ENCODE peak calls at places on chromosomes 5 and 9, in five cellular contexts. J is upper lobe of right lung, P is progenitor cell of endocrine pancreas, A is GM20000, X is pancreas. Z is an unnamed sample.

GRCh38 chr5:122040903-122041302 is 37.2 kb downstream of the LOX start:
- DNase-seq in P (no peak), J (no peak), A (no peak), X (no peak), Z (no peak)

GRCh38 chr5:53069626-53070025 is 39.9 kb downstream of the MOCS2 start:
- DNase-seq in A (no peak), X (no peak), J (no peak), P (no peak), Z (peak)

GRCh38 chr9:70367305-70367930 is 47.0 kb downstream of the KLF9 start:
- DNase-seq in J (no peak), P (no peak), A (no peak), X (no peak), Z (no peak)

GRCh38 chr9:120891255-120891954 is 14.4 kb upstream of the PHF19 start:
- DNase-seq in A (no peak), P (no peak), J (no peak), X (no peak), Z (no peak)

GRCh38 chr9:34633851-34634550 is 3.6 kb downstream of the SIGMAR1 start:
- DNase-seq in A (peak), P (peak), X (no peak), J (no peak), Z (no peak)

GRCh38 chr5:1772634-1773033 is 27.0 kb downstream of the MRPL36 start:
- DNase-seq in P (no peak), J (no peak), A (no peak), X (no peak), Z (no peak)

GRCh38 chr9:126723807-126724172 is 81.0 kb upstream of the ZBTB43 start:
- DNase-seq in X (no peak), A (no peak), J (no peak), P (no peak), Z (no peak)

GRCh38 chr9:82882133-82882532 is 180.8 kb downstream of the RASEF start:
- DNase-seq in P (no peak), A (no peak), J (no peak), X (no peak), Z (no peak)

GRCh38 chr9:136565722-136566552 is 20.1 kb upstream of the NOTCH1 start:
- DNase-seq in J (no peak), A (no peak), P (no peak), X (peak), Z (no peak)

GRCh38 chr9:113544001-113544340 is 80.4 kb downstream of the RGS3 start:
- DNase-seq in A (no peak), X (no peak), P (no peak), J (no peak), Z (no peak)

GRCh38 chr9:114216081-114216480 is 60.7 kb downstream of the COL27A1 start:
- DNase-seq in X (peak), A (no peak), J (no peak), P (no peak), Z (no peak)

GRCh38 chr9:132141948-132142594 is 19.8 kb upstream of the NTNG2 start:
- DNase-seq in A (no peak), J (no peak), P (no peak), X (no peak), Z (no peak)

GRCh38 chr9:129037767-129038098 is 1.3 kb downstream of the MIGA2 start:
- DNase-seq in X (no peak), J (no peak), P (no peak), A (no peak), Z (no peak)

GRCh38 chr5:53360811-53361210 is 119.6 kb upstream of the FST start:
- DNase-seq in P (no peak), J (no peak), A (no peak), X (no peak), Z (peak)

GRCh38 chr5:159616967-159617366 is 286.7 kb upstream of the IL12B start:
- DNase-seq in X (no peak), J (no peak), A (no peak), P (no peak), Z (peak)

GRCh38 chr5:55511010-55511409 is 23.8 kb downstream of the PLPP1 start:
- DNase-seq in J (no peak), P (no peak), A (no peak), X (no peak), Z (no peak)

GRCh38 chr5:150763023-150763793 is 4.4 kb upstream of the DCTN4 start:
- DNase-seq in X (no peak), A (no peak), J (no peak), P (no peak), Z (no peak)

GRCh38 chr9:124218438-124219289 is 39.1 kb upstream of the NEK6 start:
- DNase-seq in J (peak), X (no peak), P (no peak), A (peak), Z (no peak)

GRCh38 chr9:10858817-10859216 is 246.0 kb upstream of the PTPRD start:
- DNase-seq in J (no peak), X (no peak), A (no peak), P (no peak), Z (no peak)

DNA sequence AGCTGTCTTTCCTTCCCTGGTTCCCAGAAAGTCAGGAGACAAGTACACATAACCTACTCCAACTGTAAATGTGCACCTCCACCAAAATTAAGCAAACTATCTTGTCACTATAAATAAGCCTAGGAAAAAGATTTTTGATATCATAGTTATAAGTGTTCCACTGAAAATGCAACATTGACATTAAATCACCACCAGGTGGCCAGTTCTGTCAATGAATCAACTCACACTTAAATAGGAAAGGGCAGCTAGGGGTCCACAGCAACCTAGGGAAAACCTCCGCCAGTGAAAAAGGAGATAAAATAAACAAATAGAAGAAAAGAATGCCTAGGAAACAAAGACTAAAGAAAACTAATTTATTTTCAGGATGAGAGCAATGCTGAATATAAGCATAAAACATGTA is 243.0 kb upstream of the PTPRD start:
- DNase-seq in P (no peak), X (no peak), J (no peak), A (no peak), Z (no peak)
- TF ChIP-seq CTCF in P (peak), X (no peak), J (peak), A (no peak), Z (no peak)

DNA sequence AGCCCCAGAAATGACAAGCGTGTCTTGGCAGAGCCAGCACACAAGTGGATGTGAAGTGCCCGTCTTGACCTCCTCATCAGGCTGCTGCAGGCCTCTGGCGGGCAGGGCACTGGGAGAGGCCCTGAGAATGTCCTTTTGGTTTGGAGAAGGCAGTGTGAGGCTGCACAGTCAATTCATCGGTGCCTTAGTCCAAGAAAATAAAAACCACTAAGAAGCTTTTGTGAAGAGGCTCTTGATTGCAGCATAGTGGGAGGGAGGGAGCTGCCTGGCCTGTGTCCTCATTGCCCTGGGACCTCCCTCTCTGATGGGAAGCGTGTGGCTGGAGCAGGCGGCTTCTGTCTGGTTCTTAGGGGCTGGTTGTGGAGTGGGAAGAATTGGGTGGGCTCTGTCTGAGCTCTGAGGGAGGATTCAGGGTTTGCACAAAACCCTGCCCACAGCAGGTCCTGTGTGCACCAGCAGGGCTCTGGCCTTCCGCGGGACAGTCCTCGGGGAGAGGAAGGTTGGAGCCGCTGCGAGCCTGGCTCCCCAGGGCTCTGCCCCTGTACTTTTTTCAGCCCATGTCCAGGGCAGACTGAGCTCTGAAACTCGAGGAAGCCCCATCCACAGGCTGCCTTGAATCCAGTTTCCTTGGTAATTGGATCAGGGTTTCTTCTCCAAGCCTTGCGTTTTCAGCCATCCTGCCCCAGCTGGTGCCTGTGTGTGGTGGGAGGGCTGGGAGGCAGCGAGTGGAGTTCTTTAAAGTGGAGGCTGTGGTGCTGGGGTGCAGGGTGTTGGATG is 1.1 kb downstream of the HRCT1 start:
- DNase-seq in P (no peak), A (no peak), X (peak), J (peak), Z (peak)
- TF ChIP-seq CTCF in P (no peak), A (no peak), X (no peak), J (no peak), Z (no peak)

DNA sequence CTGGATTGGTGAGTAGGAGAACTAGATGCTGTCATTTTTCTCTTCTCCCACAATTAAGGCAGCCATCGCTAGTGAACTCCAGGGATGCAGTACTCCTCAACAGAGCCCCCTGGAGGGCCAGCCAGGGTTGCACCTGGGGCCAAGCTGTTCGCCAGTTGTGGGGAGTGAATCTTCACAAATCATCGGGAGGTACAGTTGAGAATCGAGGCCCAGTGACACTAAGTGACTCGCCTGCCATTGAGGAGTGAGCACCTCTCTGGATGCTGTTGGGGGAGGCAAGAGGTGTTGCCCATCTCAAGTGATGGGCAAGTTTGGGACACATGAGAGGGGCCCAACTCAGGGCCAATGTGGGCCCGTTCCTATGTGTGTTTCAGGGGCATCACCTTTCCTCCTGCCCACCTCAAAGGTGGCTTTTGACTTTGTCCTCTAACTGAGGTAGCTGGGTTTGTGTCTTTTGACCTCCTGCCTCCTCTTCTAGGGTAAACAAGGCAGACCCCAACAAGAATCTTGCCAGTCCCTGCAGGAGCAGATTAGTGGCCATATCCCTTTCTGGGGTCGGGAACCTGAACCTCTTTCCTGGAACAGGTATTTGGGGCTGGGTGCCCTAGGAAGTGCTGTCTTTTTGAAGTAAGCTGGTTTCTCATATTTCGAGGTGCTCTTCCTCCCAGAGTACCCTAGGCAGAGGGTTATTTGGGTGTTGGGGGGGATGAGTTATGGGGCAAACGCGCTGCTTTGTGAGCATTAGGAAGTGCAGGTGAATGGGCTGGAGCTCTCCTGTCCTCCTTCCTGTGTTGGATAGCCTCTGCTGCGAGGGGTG is 181.2 kb downstream of the MACROH2A1 start:
- DNase-seq in X (no peak), P (no peak), A (no peak), J (peak), Z (no peak)
- TF ChIP-seq CTCF in X (no peak), P (peak), A (no peak), J (no peak), Z (no peak)

GRCh38 chr9:37784640-37785483 is at the start of gene EXOSC3:
- DNase-seq in X (peak), J (peak), P (peak), A (peak), Z (peak)
- TF ChIP-seq CTCF in X (no peak), J (no peak), P (peak), A (no peak), Z (no peak)